ENCODE peak calls at places on chromosomes 3 and 15, in six cellular contexts. F is activated CD4-positive, CD25-positive, alpha-beta regulatory T cell; M is bronchial epithelial cell; V is hypothalamus; O is T-helper 9 cell; L is non-pigmented ciliary epithelial cell. C is an unnamed sample.

GRCh38 chr3:101849714-101850326 is 506 bp downstream of the NFKBIZ start:
- DNase-seq in F (peak; percentile 43), M (no peak), V (peak; percentile 57), O (peak; percentile 38), L (no peak), C (peak; percentile 30)

GRCh38 chr15:59622289-59622688 is 10.7 kb downstream of the GCNT3 start:
- DNase-seq in F (no peak), M (peak; percentile 80), V (no peak), O (no peak), L (peak; percentile 19), C (no peak)

GRCh38 chr3:33717616-33717865 is 513 bp downstream of the CLASP2 start:
- DNase-seq in F (no peak), M (no peak), V (no peak), O (no peak), L (no peak), C (peak; percentile 50)

GRCh38 chr3:15185404-15185803 is 20.6 kb upstream of the CAPN7 start:
- DNase-seq in F (no peak), M (no peak), V (no peak), O (no peak), L (no peak), C (no peak)

GRCh38 chr3:8460815-8461482 is 40.7 kb upstream of the LMCD1 start:
- DNase-seq in F (no peak), M (no peak), V (no peak), O (no peak), L (no peak), C (no peak)

GRCh38 chr3:49397470-49397869 is 14.3 kb downstream of the RHOA start:
- DNase-seq in F (no peak), M (no peak), V (no peak), O (no peak), L (no peak), C (no peak)

GRCh38 chr15:78024141-78024567 is 53.4 kb downstream of the TBC1D2B start:
- DNase-seq in F (no peak), M (no peak), V (no peak), O (no peak), L (no peak), C (no peak)

GRCh38 chr15:71807691-71808091 is 2.7 kb upstream of the NR2E3 start:
- DNase-seq in F (no peak), M (no peak), V (no peak), O (no peak), L (no peak), C (no peak)

GRCh38 chr15:71118345-71118744 is 3.1 kb downstream of the THSD4 start:
- DNase-seq in F (no peak), M (no peak), V (no peak), O (no peak), L (no peak), C (no peak)

GRCh38 chr3:25453521-25454410 is 25.7 kb downstream of the RARB start:
- DNase-seq in F (no peak), M (no peak), V (no peak), O (no peak), L (no peak), C (no peak)

GRCh38 chr3:152021951-152022461 is 148.6 kb downstream of the SUCNR1 start:
- DNase-seq in F (no peak), M (peak; percentile 98), V (peak; percentile 3), O (no peak), L (peak; percentile 20), C (no peak)

GRCh38 chr15:91561371-91562100 is 292.0 kb upstream of the SLCO3A1 start:
- DNase-seq in F (no peak), M (peak; percentile 96), V (no peak), O (no peak), L (peak; percentile 84), C (no peak)

GRCh38 chr3:57078366-57079220 is 18.1 kb downstream of the SPATA12 start:
- DNase-seq in F (no peak), M (peak; percentile 22), V (no peak), O (no peak), L (no peak), C (no peak)

GRCh38 chr15:63715818-63716217 is 117.9 kb downstream of the HERC1 start:
- DNase-seq in F (no peak), M (peak; percentile 45), V (no peak), O (no peak), L (no peak), C (no peak)

GRCh38 chr3:30770387-30770786 is 124.1 kb downstream of the GADL1 start:
- DNase-seq in F (no peak), M (peak; percentile 89), V (peak; percentile 4), O (no peak), L (peak; percentile 76), C (no peak)

GRCh38 chr3:186520957-186521842 is 23.0 kb downstream of the CRYGS start:
- DNase-seq in F (no peak), M (no peak), V (no peak), O (no peak), L (no peak), C (no peak)

GRCh38 chr3:97872209-97873042 is 50.6 kb downstream of the CRYBG3 start:
- DNase-seq in F (no peak), M (peak; percentile 98), V (no peak), O (no peak), L (peak; percentile 89), C (no peak)